ENCODE peak calls at places on chromosome 20, in seven cellular contexts. One of them, this sample, is unnamed.
A peak's percentile ranks its signal among the peaks of the same experiment; 100 is the strongest.

GRCh38 chr20:28562510-28562898 is 2695.0 kb upstream of the DEFB115 start:
- DNase-seq in H9: no peak
- DNase-seq in mesenchymal stem cell: peak; percentile 80
- DNase-seq in mesendoderm: peak; percentile 70
- DNase-seq in H1: no peak
- DNase-seq in neuronal stem cell: no peak
- DNase-seq in IMR-90: peak; percentile 89
- DNase-seq in this sample: no peak

GRCh38 chr20:16801919-16802651 is 53.9 kb downstream of the OTOR start:
- DNase-seq in IMR-90: peak; percentile 53
- DNase-seq in H1: peak; percentile 93
- DNase-seq in mesenchymal stem cell: peak; percentile 57
- DNase-seq in H9: peak; percentile 70
- DNase-seq in mesendoderm: peak; percentile 72
- DNase-seq in neuronal stem cell: peak; percentile 66
- DNase-seq in this sample: peak; percentile 86

GRCh38 chr20:32474967-32475819 is 109.9 kb downstream of the NOL4L start:
- DNase-seq in IMR-90: peak; percentile 91
- DNase-seq in H9: peak; percentile 66
- DNase-seq in mesendoderm: peak; percentile 86
- DNase-seq in mesenchymal stem cell: peak; percentile 95
- DNase-seq in H1: peak; percentile 65
- DNase-seq in neuronal stem cell: peak; percentile 49
- DNase-seq in this sample: no peak

GRCh38 chr20:44104807-44105517 is 82.0 kb downstream of the JPH2 start:
- DNase-seq in H1: no peak
- DNase-seq in mesendoderm: no peak
- DNase-seq in IMR-90: peak; percentile 84
- DNase-seq in H9: no peak
- DNase-seq in neuronal stem cell: no peak
- DNase-seq in mesenchymal stem cell: peak; percentile 32
- DNase-seq in this sample: no peak

GRCh38 chr20:58909585-58909984 is 57.1 kb downstream of the GNAS start:
- DNase-seq in neuronal stem cell: no peak
- DNase-seq in H9: no peak
- DNase-seq in IMR-90: no peak
- DNase-seq in mesenchymal stem cell: no peak
- DNase-seq in mesendoderm: no peak
- DNase-seq in H1: no peak
- DNase-seq in this sample: peak; percentile 38

GRCh38 chr20:24291066-24291465 is 178.4 kb upstream of the SYNDIG1 start:
- DNase-seq in H1: no peak
- DNase-seq in neuronal stem cell: no peak
- DNase-seq in mesenchymal stem cell: no peak
- DNase-seq in mesendoderm: no peak
- DNase-seq in H9: no peak
- DNase-seq in IMR-90: no peak
- DNase-seq in this sample: no peak

GRCh38 chr20:45306431-45306982 is at the start of gene RBPJL:
- DNase-seq in mesendoderm: peak; percentile 35
- DNase-seq in mesenchymal stem cell: peak; percentile 17
- DNase-seq in IMR-90: no peak
- DNase-seq in H1: peak; percentile 91
- DNase-seq in H9: peak; percentile 71
- DNase-seq in neuronal stem cell: no peak
- DNase-seq in this sample: no peak

GRCh38 chr20:11170565-11170964 is 496.8 kb upstream of the JAG1 start:
- DNase-seq in mesendoderm: peak; percentile 51
- DNase-seq in IMR-90: peak; percentile 37
- DNase-seq in neuronal stem cell: no peak
- DNase-seq in mesenchymal stem cell: no peak
- DNase-seq in H1: no peak
- DNase-seq in H9: no peak
- DNase-seq in this sample: no peak

GRCh38 chr20:58112017-58112781 is 116.3 kb downstream of the ANKRD60 start:
- DNase-seq in neuronal stem cell: no peak
- DNase-seq in H1: no peak
- DNase-seq in IMR-90: peak; percentile 36
- DNase-seq in mesendoderm: no peak
- DNase-seq in H9: peak; percentile 13
- DNase-seq in mesenchymal stem cell: no peak
- DNase-seq in this sample: peak; percentile 90

GRCh38 chr20:1434571-1435336 is 31.9 kb downstream of the NSFL1C start:
- DNase-seq in mesendoderm: peak; percentile 67
- DNase-seq in H1: no peak
- DNase-seq in neuronal stem cell: no peak
- DNase-seq in IMR-90: peak; percentile 92
- DNase-seq in H9: no peak
- DNase-seq in mesenchymal stem cell: peak; percentile 97
- DNase-seq in this sample: peak; percentile 56

GRCh38 chr20:24820345-24820744 is 128.7 kb upstream of the CST7 start:
- DNase-seq in mesendoderm: no peak
- DNase-seq in IMR-90: no peak
- DNase-seq in H1: no peak
- DNase-seq in neuronal stem cell: no peak
- DNase-seq in mesenchymal stem cell: no peak
- DNase-seq in H9: no peak
- DNase-seq in this sample: no peak

GRCh38 chr20:23049933-23050838 is 714 bp upstream of the THBD start:
- DNase-seq in H1: peak; percentile 79
- DNase-seq in mesendoderm: peak; percentile 65
- DNase-seq in mesenchymal stem cell: no peak
- DNase-seq in IMR-90: no peak
- DNase-seq in neuronal stem cell: peak; percentile 29
- DNase-seq in H9: peak; percentile 58
- DNase-seq in this sample: peak; percentile 39

GRCh38 chr20:45843506-45843905 is 9.9 kb downstream of the SNX21 start:
- DNase-seq in H1: no peak
- DNase-seq in mesenchymal stem cell: no peak
- DNase-seq in mesendoderm: no peak
- DNase-seq in H9: no peak
- DNase-seq in IMR-90: no peak
- DNase-seq in neuronal stem cell: no peak
- DNase-seq in this sample: no peak

GRCh38 chr20:20734475-20734948 is 22.1 kb upstream of the RALGAPA2 start:
- DNase-seq in IMR-90: no peak
- DNase-seq in H9: no peak
- DNase-seq in mesenchymal stem cell: no peak
- DNase-seq in mesendoderm: no peak
- DNase-seq in H1: no peak
- DNase-seq in neuronal stem cell: no peak
- DNase-seq in this sample: no peak

GRCh38 chr20:16810216-16810615 is 62.1 kb downstream of the OTOR start:
- DNase-seq in IMR-90: no peak
- DNase-seq in mesenchymal stem cell: no peak
- DNase-seq in mesendoderm: no peak
- DNase-seq in H1: no peak
- DNase-seq in H9: no peak
- DNase-seq in neuronal stem cell: no peak
- DNase-seq in this sample: no peak

GRCh38 chr20:3067139-3068009 is 4.0 kb upstream of the OXT start:
- DNase-seq in mesenchymal stem cell: no peak
- DNase-seq in H1: no peak
- DNase-seq in mesendoderm: peak; percentile 26
- DNase-seq in IMR-90: no peak
- DNase-seq in neuronal stem cell: no peak
- DNase-seq in H9: no peak
- DNase-seq in this sample: peak; percentile 79

GRCh38 chr20:22382742-22383141 is 201.6 kb downstream of the FOXA2 start:
- DNase-seq in mesendoderm: no peak
- DNase-seq in neuronal stem cell: no peak
- DNase-seq in H9: no peak
- DNase-seq in H1: no peak
- DNase-seq in mesenchymal stem cell: no peak
- DNase-seq in IMR-90: no peak
- DNase-seq in this sample: no peak

GRCh38 chr20:62117362-62117646 is 5.0 kb upstream of the LSM14B start:
- DNase-seq in mesendoderm: peak; percentile 86
- DNase-seq in mesenchymal stem cell: no peak
- DNase-seq in H9: no peak
- DNase-seq in H1: no peak
- DNase-seq in neuronal stem cell: no peak
- DNase-seq in IMR-90: no peak
- DNase-seq in this sample: no peak

GRCh38 chr20:44180814-44181213 is 6.2 kb downstream of the JPH2 start:
- DNase-seq in mesenchymal stem cell: peak; percentile 83
- DNase-seq in H9: no peak
- DNase-seq in IMR-90: peak; percentile 35
- DNase-seq in H1: no peak
- DNase-seq in neuronal stem cell: peak; percentile 5
- DNase-seq in mesendoderm: peak; percentile 94
- DNase-seq in this sample: no peak

GRCh38 chr20:60009826-60010616 is 51.8 kb downstream of the CDH26 start:
- DNase-seq in IMR-90: no peak
- DNase-seq in mesendoderm: peak; percentile 73
- DNase-seq in H1: no peak
- DNase-seq in neuronal stem cell: no peak
- DNase-seq in H9: peak; percentile 53
- DNase-seq in mesenchymal stem cell: no peak
- DNase-seq in this sample: no peak

DNA sequence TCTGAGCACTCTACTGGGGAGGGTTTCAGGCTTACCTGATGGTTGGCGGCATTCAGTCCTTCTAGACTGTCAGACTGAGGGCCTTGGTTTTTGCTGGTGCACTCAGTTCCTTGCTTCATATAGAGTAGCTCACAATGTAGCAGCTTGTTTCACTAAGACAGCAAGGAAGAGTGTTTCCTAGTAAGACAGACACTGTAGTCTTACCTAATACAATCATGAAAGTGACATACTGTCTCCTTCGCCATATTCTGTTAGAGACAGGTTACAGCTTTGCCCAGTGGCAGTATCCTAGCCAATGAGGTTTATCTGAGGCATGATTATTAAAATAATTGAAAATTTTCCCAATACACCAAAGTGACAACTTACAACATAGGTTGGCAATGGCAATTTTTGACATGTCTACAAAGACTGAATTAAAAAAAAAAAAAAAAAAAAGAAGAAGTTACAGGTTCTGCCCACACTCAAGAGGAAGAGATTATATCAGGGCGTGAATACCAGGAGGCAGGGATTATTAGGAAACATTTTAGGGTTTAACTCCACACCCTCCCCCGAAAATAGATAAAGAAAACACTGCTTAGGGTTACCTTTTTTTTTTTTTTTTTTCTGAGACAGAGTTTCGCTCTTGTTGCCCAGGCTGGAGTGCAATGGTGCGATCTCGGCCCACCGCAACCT is 66.8 kb downstream of the SCAND1 start:
- DNase-seq in IMR-90: no peak
- DNase-seq in H1: no peak
- DNase-seq in neuronal stem cell: no peak
- DNase-seq in mesenchymal stem cell: no peak
- DNase-seq in H9: no peak
- DNase-seq in mesendoderm: no peak
- DNase-seq in this sample: no peak
- H3K4ac ChIP-seq in IMR-90: peak overlapping the region; percentile 20
- H3K4ac ChIP-seq in H1: no peak overlapping the region
- H3K4ac ChIP-seq in neuronal stem cell: no peak overlapping the region
- H3K4ac ChIP-seq in mesenchymal stem cell: no peak overlapping the region
- H3K4ac ChIP-seq in H9: no peak overlapping the region
- H3K4ac ChIP-seq in mesendoderm: no peak overlapping the region
- H3K4ac ChIP-seq in this sample: no peak overlapping the region

DNA sequence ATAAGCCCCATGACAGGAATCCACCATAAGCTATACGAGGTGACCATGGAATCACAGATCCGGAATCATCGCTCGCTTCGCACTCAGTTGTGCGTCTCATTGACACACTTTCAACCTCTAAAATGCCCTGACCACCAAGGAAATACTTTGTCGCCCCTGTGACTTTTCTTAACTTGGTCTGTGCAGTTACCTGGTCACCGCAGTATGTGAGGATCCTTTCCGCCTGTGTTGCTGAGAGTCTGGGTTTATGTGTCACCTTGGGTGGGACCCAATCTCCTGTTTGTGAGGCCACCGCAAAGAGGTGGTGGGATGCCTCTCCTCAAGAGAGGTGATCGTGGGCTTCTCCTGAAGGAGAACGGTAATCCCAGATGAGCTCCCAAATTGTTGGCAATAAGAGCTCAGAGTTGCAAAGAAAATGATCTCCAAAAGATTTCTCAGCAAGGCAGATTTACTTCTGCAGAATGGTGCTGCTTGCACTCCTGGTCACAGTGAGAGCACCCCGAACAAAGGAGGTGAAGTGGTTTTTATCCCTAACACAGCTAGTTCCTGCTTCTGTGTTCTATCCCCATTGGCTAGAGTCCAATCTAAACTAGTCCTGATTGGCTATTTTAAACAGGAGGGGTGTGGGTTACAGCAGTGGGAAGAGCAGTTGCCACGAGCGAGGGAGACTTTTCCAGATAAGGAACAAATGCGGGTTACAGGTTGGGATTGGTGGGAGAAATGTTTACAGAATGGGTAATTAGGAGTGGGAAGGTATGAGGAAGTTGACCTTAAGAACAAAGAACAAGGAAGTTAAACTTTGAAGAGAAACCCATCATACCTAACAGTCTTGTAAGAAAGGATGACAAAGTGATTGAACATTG is 9.1 kb upstream of the ZNFX1 start:
- DNase-seq in mesenchymal stem cell: peak; percentile 37
- DNase-seq in mesendoderm: peak; percentile 84
- DNase-seq in H9: no peak
- DNase-seq in H1: no peak
- DNase-seq in neuronal stem cell: no peak
- DNase-seq in IMR-90: peak; percentile 36
- DNase-seq in this sample: peak; percentile 63
- H3K4me2 ChIP-seq in mesenchymal stem cell: no peak overlapping the region
- H3K4me2 ChIP-seq in mesendoderm: peak overlapping the region; percentile 32
- H3K4me2 ChIP-seq in H9: peak overlapping the region; percentile 16
- H3K4me2 ChIP-seq in H1: peak overlapping the region; percentile 97
- H3K4me2 ChIP-seq in neuronal stem cell: no peak overlapping the region
- H3K4me2 ChIP-seq in IMR-90: no peak overlapping the region
- H3K4me2 ChIP-seq in this sample: no peak overlapping the region

GRCh38 chr20:63230800-63231268 is 4.9 kb upstream of the BIRC7 start:
- DNase-seq in mesendoderm: peak; percentile 93
- DNase-seq in H1: peak; percentile 77
- DNase-seq in IMR-90: peak; percentile 60
- DNase-seq in neuronal stem cell: peak; percentile 64
- DNase-seq in H9: peak; percentile 91
- DNase-seq in mesenchymal stem cell: peak; percentile 82
- DNase-seq in this sample: peak; percentile 63
- H3K4ac ChIP-seq in mesendoderm: no peak overlapping the region
- H3K4ac ChIP-seq in H1: no peak overlapping the region
- H3K4ac ChIP-seq in IMR-90: peak overlapping the region; percentile 69
- H3K4ac ChIP-seq in neuronal stem cell: no peak overlapping the region
- H3K4ac ChIP-seq in H9: no peak overlapping the region
- H3K4ac ChIP-seq in mesenchymal stem cell: peak overlapping the region; percentile 3
- H3K4ac ChIP-seq in this sample: peak overlapping the region; percentile 77

DNA sequence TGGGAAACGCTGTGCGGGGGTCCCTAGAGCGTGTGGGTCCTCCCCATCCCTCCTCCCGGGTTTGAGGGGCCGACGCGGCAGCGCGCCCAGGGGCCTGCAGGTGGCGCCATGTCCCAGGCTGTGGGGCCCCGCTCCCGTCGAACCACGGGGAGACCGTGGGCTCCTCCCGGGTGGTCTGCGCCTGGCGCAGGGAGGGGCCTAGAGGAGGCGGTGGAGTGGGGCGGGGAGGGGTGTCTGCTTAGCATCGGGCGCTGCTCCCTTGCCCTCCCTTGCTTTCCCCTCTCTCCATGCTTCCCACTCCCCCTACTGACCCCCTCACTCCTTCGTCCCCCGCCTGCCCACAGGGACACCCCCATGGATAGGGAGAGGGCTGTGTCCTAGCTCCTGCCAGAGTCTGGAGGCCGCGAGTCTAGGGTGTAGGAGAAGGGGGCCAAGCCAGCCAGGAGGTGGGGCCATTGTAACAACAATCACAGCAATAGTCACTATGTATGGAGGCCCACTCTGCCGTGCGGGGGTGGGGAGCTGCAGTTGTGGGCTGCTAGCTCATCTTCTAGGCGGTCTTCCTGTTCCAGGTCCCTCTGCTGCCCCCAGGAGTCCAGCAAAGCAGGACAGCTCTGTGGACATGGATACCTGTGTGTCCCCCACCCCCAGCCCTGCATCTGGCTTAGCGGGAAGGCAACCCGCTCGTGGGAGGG is 51.7 kb downstream of the CHMP4B start:
- DNase-seq in mesendoderm: peak; percentile 94
- DNase-seq in neuronal stem cell: peak; percentile 59
- DNase-seq in IMR-90: peak; percentile 78
- DNase-seq in mesenchymal stem cell: peak; percentile 70
- DNase-seq in H9: peak; percentile 86
- DNase-seq in H1: peak; percentile 93
- DNase-seq in this sample: no peak
- H3K4me2 ChIP-seq in mesendoderm: peak overlapping the region; percentile 10
- H3K4me2 ChIP-seq in neuronal stem cell: peak overlapping the region; percentile 47
- H3K4me2 ChIP-seq in IMR-90: peak overlapping the region; percentile 37
- H3K4me2 ChIP-seq in mesenchymal stem cell: peak overlapping the region; percentile 54
- H3K4me2 ChIP-seq in H9: no peak overlapping the region
- H3K4me2 ChIP-seq in H1: no peak overlapping the region
- H3K4me2 ChIP-seq in this sample: peak overlapping the region; percentile 19

This sample was measured in trophoblast cell.